ENCODE peak calls at places on chromosomes 11 and 22, in seven cellular contexts. C is LoVo; N is CD8-positive, alpha-beta memory T cell; S is colonic mucosa; T is substantia nigra; E is C1 segment of cervical spinal cord; J is GM12864. W is an unnamed sample.

GRCh38 chr11:69446108-69446507 is 35.4 kb upstream of the LINC01488 start:
- DNase-seq in S (no peak), T (no peak), E (no peak), C (no peak), J (no peak), N (no peak), W (no peak)

GRCh38 chr11:2419638-2420501 is 19.3 kb downstream of the TSSC4 start:
- DNase-seq in J (no peak), C (peak), S (peak), T (peak), N (peak), E (peak), W (peak)

GRCh38 chr22:30609260-30610185 is 2.5 kb downstream of the TCN2 start:
- DNase-seq in J (peak), C (peak), N (no peak), E (no peak), S (peak), T (no peak), W (peak)

GRCh38 chr11:10602366-10602765 is 33.9 kb upstream of the LYVE1 start:
- DNase-seq in E (no peak), N (no peak), J (no peak), C (no peak), S (no peak), T (no peak), W (no peak)

GRCh38 chr11:111570796-111571195 is 30.3 kb downstream of the LAYN start:
- DNase-seq in E (no peak), S (no peak), J (no peak), T (no peak), N (no peak), C (no peak), W (no peak)

GRCh38 chr11:1983601-1983961 is 14.1 kb downstream of the H19 start:
- DNase-seq in C (no peak), J (no peak), E (no peak), T (no peak), N (no peak), S (no peak), W (no peak)

GRCh38 chr11:64253481-64253880 is 2.2 kb downstream of the PLCB3 start:
- DNase-seq in J (no peak), S (no peak), C (no peak), E (no peak), N (no peak), T (peak), W (no peak)

GRCh38 chr11:2827792-2828191 is 57.8 kb downstream of the CDKN1C start:
- DNase-seq in T (no peak), C (no peak), E (no peak), J (no peak), N (no peak), S (no peak), W (no peak)

GRCh38 chr11:18791175-18792065 is at the start of gene PTPN5:
- DNase-seq in C (no peak), S (no peak), E (no peak), T (no peak), N (no peak), J (no peak), W (no peak)

GRCh38 chr11:76626921-76627391 is 43.6 kb downstream of the LRRC32 start:
- DNase-seq in N (no peak), S (no peak), E (no peak), C (no peak), T (no peak), J (peak), W (peak)

GRCh38 chr22:21690401-21690801 is 24.6 kb downstream of the PPIL2 start:
- DNase-seq in S (no peak), C (no peak), E (no peak), N (no peak), T (no peak), J (no peak), W (no peak)

GRCh38 chr11:29256580-29256979 is 760.2 kb downstream of the KCNA4 start:
- DNase-seq in N (no peak), E (no peak), C (no peak), J (no peak), T (no peak), S (no peak), W (no peak)

GRCh38 chr22:48871176-48871840 is 956.4 kb downstream of the BRD1 start:
- DNase-seq in E (no peak), S (no peak), N (no peak), T (no peak), C (no peak), J (no peak), W (no peak)

GRCh38 chr11:2769779-2770555 is 70.2 kb upstream of the KCNQ1OT1 start:
- DNase-seq in T (no peak), E (no peak), S (peak), C (no peak), J (no peak), N (no peak), W (no peak)

GRCh38 chr11:117820071-117820470 is 4.5 kb downstream of the FXYD2 start:
- DNase-seq in E (no peak), J (no peak), T (no peak), N (no peak), S (peak), C (no peak), W (no peak)

GRCh38 chr11:61847914-61848581 is 19.9 kb downstream of the FADS2 start:
- DNase-seq in T (no peak), E (no peak), N (no peak), S (no peak), C (no peak), J (no peak), W (no peak)

GRCh38 chr11:1107316-1108245 is 32.9 kb downstream of the MUC2 start:
- DNase-seq in S (no peak), C (no peak), N (no peak), E (no peak), J (no peak), T (no peak), W (no peak)

GRCh38 chr11:62689421-62690183 is at the start of gene LRRN4CL:
- DNase-seq in J (no peak), C (no peak), S (peak), N (no peak), T (no peak), E (no peak), W (peak)

GRCh38 chr22:44621401-44622146 is 80.4 kb upstream of the PRR5 start:
- DNase-seq in S (no peak), C (no peak), E (no peak), J (no peak), N (no peak), T (no peak), W (no peak)

GRCh38 chr11:76135491-76135890 is 70.8 kb downstream of the WNT11 start:
- DNase-seq in T (no peak), S (no peak), C (no peak), E (no peak), N (no peak), J (no peak), W (peak)

GRCh38 chr11:106733518-106734162 is 284.6 kb downstream of the GUCY1A2 start:
- DNase-seq in J (no peak), C (no peak), N (no peak), T (no peak), E (no peak), S (no peak), W (no peak)

GRCh38 chr11:61065955-61066638 is 36.2 kb upstream of the CD5 start:
- DNase-seq in E (no peak), N (no peak), C (no peak), S (no peak), J (no peak), T (no peak), W (no peak)

GRCh38 chr11:29159552-29160465 is 857.0 kb downstream of the KCNA4 start:
- DNase-seq in N (no peak), J (no peak), T (no peak), C (peak), E (no peak), S (peak), W (peak)

GRCh38 chr11:64086263-64086938 is 50.7 kb downstream of the FLRT1 start:
- DNase-seq in S (peak), N (no peak), T (no peak), C (no peak), J (no peak), E (no peak), W (no peak)

GRCh38 chr11:65648997-65649491 is 11.1 kb downstream of the SIPA1 start:
- DNase-seq in S (no peak), C (no peak), T (no peak), J (no peak), E (no peak), N (no peak), W (no peak)

GRCh38 chr11:71206186-71206585 is 46.2 kb downstream of the SHANK2 start:
- DNase-seq in J (no peak), N (no peak), T (no peak), C (no peak), E (no peak), S (peak), W (no peak)

GRCh38 chr11:48150213-48150612 is 66.4 kb upstream of the OR4B1 start:
- DNase-seq in E (no peak), S (peak), T (no peak), N (no peak), C (no peak), J (no peak), W (no peak)

GRCh38 chr11:44016546-44017442 is 31.0 kb upstream of the ACCSL start:
- DNase-seq in N (no peak), S (no peak), C (no peak), J (no peak), E (no peak), T (no peak), W (no peak)

GRCh38 chr11:85875505-85875904 is 20.3 kb downstream of the CCDC83 start:
- DNase-seq in J (no peak), T (no peak), N (no peak), S (no peak), E (no peak), C (no peak), W (no peak)

GRCh38 chr11:121909571-121909970 is 206.4 kb downstream of the BLID start:
- DNase-seq in E (no peak), S (no peak), N (no peak), C (no peak), T (no peak), J (no peak), W (no peak)

GRCh38 chr11:10322830-10323792 is 18.2 kb downstream of the ADM start:
- DNase-seq in C (peak), T (no peak), S (peak), E (no peak), J (no peak), N (peak), W (peak)

GRCh38 chr22:39234867-39235687 is 9.7 kb downstream of the PDGFB start:
- DNase-seq in T (no peak), J (no peak), N (no peak), E (no peak), S (peak), C (peak), W (no peak)

GRCh38 chr22:22746963-22747933 is 102.8 kb downstream of the GGTLC2 start:
- DNase-seq in N (no peak), T (no peak), J (peak), E (no peak), C (no peak), S (no peak), W (no peak)

GRCh38 chr11:91688672-91689071 is 535.9 kb upstream of the FAT3 start:
- DNase-seq in S (no peak), N (no peak), J (no peak), C (no peak), T (no peak), E (no peak), W (no peak)

GRCh38 chr11:117908261-117908895 is 20.8 kb downstream of the TMPRSS13 start:
- DNase-seq in S (no peak), E (no peak), N (no peak), J (no peak), C (no peak), T (no peak), W (no peak)

W was measured in astrocyte of the cerebellum.